ENCODE peak calls at places on chromosomes 16 and 17, in six cellular contexts. M is CD8-positive, alpha-beta T cell; D is H9; O is effector memory CD8-positive, alpha-beta T cell; C is anterior cingulate cortex; R is activated T-helper 1 cell treated with anti-CD3 and anti-CD28 coated beads, Interleukin-2, amount 50 U/mL, for 16 hours. Q is an unnamed sample.

GRCh38 chr17:72199256-72199655 is 78.4 kb downstream of the SOX9 start:
- DNase-seq in M (no peak), D (no peak), O (no peak), C (no peak), R (no peak), Q (no peak)

GRCh38 chr17:44362964-44363612 is 565 bp downstream of the FAM171A2 start:
- DNase-seq in M (no peak), D (no peak), O (no peak), C (no peak), R (no peak), Q (peak; percentile 59)

GRCh38 chr16:24036614-24037013 is 200.8 kb downstream of the PRKCB start:
- DNase-seq in M (no peak), D (peak; percentile 55), O (peak; percentile 9), C (peak; percentile 11), R (peak; percentile 5), Q (no peak)

GRCh38 chr17:57662644-57663308 is 82.3 kb downstream of the CCDC182 start:
- DNase-seq in M (no peak), D (peak; percentile 100), O (peak; percentile 54), C (peak; percentile 99), R (peak; percentile 15), Q (peak; percentile 59)

GRCh38 chr17:37261286-37261685 is 114.5 kb upstream of the C17orf78 start:
- DNase-seq in M (no peak), D (no peak), O (no peak), C (no peak), R (no peak), Q (no peak)

GRCh38 chr16:79587897-79588296 is 12.6 kb downstream of the MAF start:
- DNase-seq in M (no peak), D (no peak), O (no peak), C (no peak), R (no peak), Q (no peak)

GRCh38 chr17:49851387-49852291 is 3.8 kb upstream of the TAC4 start:
- DNase-seq in M (peak; percentile 59), D (peak; percentile 86), O (peak; percentile 62), C (no peak), R (peak; percentile 52), Q (peak; percentile 75)

GRCh38 chr17:76500074-76500744 is 1.0 kb downstream of the RHBDF2 start:
- DNase-seq in M (no peak), D (no peak), O (no peak), C (no peak), R (no peak), Q (no peak)

GRCh38 chr16:47055136-47055885 is 81.8 kb upstream of the DNAJA2 start:
- DNase-seq in M (no peak), D (no peak), O (no peak), C (no peak), R (no peak), Q (no peak)

GRCh38 chr16:67659675-67660563 is at the start of gene ACD:
- DNase-seq in M (peak; percentile 89), D (peak; percentile 89), O (peak; percentile 90), C (peak; percentile 86), R (peak; percentile 92), Q (peak; percentile 94)

GRCh38 chr17:17783121-17783824 is 53.5 kb downstream of the SREBF1 start:
- DNase-seq in M (peak; percentile 52), D (peak; percentile 91), O (peak; percentile 34), C (peak; percentile 69), R (peak; percentile 37), Q (no peak)

GRCh38 chr17:37478187-37478586 is 11.5 kb upstream of the DUSP14 start:
- DNase-seq in M (no peak), D (no peak), O (no peak), C (no peak), R (no peak), Q (no peak)

GRCh38 chr17:9231449-9232154 is 210.3 kb downstream of the NTN1 start:
- DNase-seq in M (no peak), D (no peak), O (no peak), C (no peak), R (no peak), Q (no peak)

GRCh38 chr17:57045868-57046671 is 39.0 kb upstream of the AKAP1 start:
- DNase-seq in M (peak; percentile 1), D (peak; percentile 68), O (no peak), C (no peak), R (peak; percentile 13), Q (peak; percentile 83)

GRCh38 chr17:59756236-59756818 is 48.9 kb downstream of the VMP1 start:
- DNase-seq in M (no peak), D (no peak), O (no peak), C (no peak), R (no peak), Q (no peak)

GRCh38 chr16:15714393-15715172 is 64.5 kb downstream of the NDE1 start:
- DNase-seq in M (no peak), D (no peak), O (no peak), C (no peak), R (no peak), Q (no peak)

GRCh38 chr16:9138021-9138680 is 46.7 kb downstream of the HAPSTR1 start:
- DNase-seq in M (no peak), D (no peak), O (no peak), C (no peak), R (no peak), Q (no peak)

GRCh38 chr16:62036101-62036806 is at the start of gene CDH8:
- DNase-seq in M (no peak), D (peak; percentile 85), O (no peak), C (peak; percentile 51), R (no peak), Q (no peak)